ENCODE peak calls at places on chromosomes 11 and 22, in seven cellular contexts. M is lower lobe of right lung; Z is AG04450; S is endodermal cell; I is CD8-positive, alpha-beta T cell; H is neural progenitor cell; Y is breast epithelium. U is an unnamed sample.

GRCh38 chr11:15493066-15493465 is 378.3 kb downstream of the INSC start:
- DNase-seq in M (no peak), Z (no peak), S (no peak), I (no peak), H (no peak), Y (no peak), U (no peak)

GRCh38 chr11:90947930-90948329 is 725.1 kb upstream of the CHORDC1 start:
- DNase-seq in M (no peak), Z (no peak), S (no peak), I (no peak), H (no peak), Y (no peak), U (no peak)

GRCh38 chr11:102940714-102941588 is 14.6 kb downstream of the MMP13 start:
- DNase-seq in M (no peak), Z (peak; percentile 29), S (peak; percentile 77), I (no peak), H (peak; percentile 88), Y (no peak), U (peak; percentile 22)

GRCh38 chr22:40509401-40510134 is 127.0 kb downstream of the MRTFA start:
- DNase-seq in M (no peak), Z (peak; percentile 79), S (no peak), I (no peak), H (no peak), Y (no peak), U (peak; percentile 80)

GRCh38 chr11:120028181-120028935 is 109.6 kb downstream of the TRIM29 start:
- DNase-seq in M (no peak), Z (no peak), S (peak; percentile 31), I (no peak), H (no peak), Y (no peak), U (no peak)

GRCh38 chr22:29151316-29151715 is 54.4 kb upstream of the EMID1 start:
- DNase-seq in M (no peak), Z (no peak), S (peak; percentile 11), I (no peak), H (no peak), Y (no peak), U (no peak)

GRCh38 chr11:74611369-74611861 is 19.0 kb downstream of the POLD3 start:
- DNase-seq in M (no peak), Z (peak; percentile 54), S (no peak), I (no peak), H (peak; percentile 15), Y (no peak), U (peak; percentile 86)

GRCh38 chr22:32828150-32828549 is 26.6 kb downstream of the TIMP3 start:
- DNase-seq in M (no peak), Z (no peak), S (no peak), I (no peak), H (no peak), Y (peak; percentile 15), U (no peak)

GRCh38 chr22:29719894-29720645 is at the start of gene CABP7:
- DNase-seq in M (no peak), Z (no peak), S (no peak), I (no peak), H (peak; percentile 70), Y (no peak), U (no peak)

GRCh38 chr11:86179646-86180064 is 64.9 kb upstream of the EED start:
- DNase-seq in M (no peak), Z (no peak), S (no peak), I (no peak), H (no peak), Y (no peak), U (no peak)

GRCh38 chr11:86176165-86176884 is 68.2 kb upstream of the EED start:
- DNase-seq in M (no peak), Z (no peak), S (no peak), I (no peak), H (no peak), Y (no peak), U (no peak)

GRCh38 chr11:86174101-86175046 is 70.2 kb upstream of the EED start:
- DNase-seq in M (no peak), Z (peak; percentile 92), S (peak; percentile 31), I (no peak), H (no peak), Y (peak; percentile 54), U (peak; percentile 94)

GRCh38 chr11:86175585-86175984 is 69.0 kb upstream of the EED start:
- DNase-seq in M (no peak), Z (no peak), S (no peak), I (no peak), H (no peak), Y (no peak), U (no peak)

DNA sequence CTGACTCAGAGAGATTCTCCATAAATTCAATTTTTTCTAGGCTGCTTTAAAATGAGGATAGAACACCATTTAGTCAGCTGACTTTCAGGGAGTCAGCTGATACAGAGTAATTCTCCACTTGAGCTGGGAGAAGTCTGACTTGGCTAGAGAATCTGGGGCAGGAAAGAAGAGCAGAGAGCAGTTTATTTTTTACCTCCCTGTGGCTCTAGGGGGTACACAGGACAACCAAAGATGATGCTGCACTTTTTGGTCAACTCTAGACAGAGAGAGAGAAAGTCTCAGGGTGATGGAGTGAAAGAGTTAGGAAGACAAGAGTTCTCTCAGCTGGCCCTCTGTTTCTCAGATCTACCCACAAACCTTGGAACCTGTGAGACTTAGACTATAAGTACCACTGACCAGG is 67.2 kb upstream of the EED start:
- DNase-seq in M (no peak), Z (no peak), S (no peak), I (no peak), H (no peak), Y (no peak), U (no peak)
- H3K4me3 ChIP-seq in M (no peak overlapping the region), Z (no peak overlapping the region), S (no peak overlapping the region), I (no peak overlapping the region), H (no peak overlapping the region), Y (no peak overlapping the region), U (no peak overlapping the region)

DNA sequence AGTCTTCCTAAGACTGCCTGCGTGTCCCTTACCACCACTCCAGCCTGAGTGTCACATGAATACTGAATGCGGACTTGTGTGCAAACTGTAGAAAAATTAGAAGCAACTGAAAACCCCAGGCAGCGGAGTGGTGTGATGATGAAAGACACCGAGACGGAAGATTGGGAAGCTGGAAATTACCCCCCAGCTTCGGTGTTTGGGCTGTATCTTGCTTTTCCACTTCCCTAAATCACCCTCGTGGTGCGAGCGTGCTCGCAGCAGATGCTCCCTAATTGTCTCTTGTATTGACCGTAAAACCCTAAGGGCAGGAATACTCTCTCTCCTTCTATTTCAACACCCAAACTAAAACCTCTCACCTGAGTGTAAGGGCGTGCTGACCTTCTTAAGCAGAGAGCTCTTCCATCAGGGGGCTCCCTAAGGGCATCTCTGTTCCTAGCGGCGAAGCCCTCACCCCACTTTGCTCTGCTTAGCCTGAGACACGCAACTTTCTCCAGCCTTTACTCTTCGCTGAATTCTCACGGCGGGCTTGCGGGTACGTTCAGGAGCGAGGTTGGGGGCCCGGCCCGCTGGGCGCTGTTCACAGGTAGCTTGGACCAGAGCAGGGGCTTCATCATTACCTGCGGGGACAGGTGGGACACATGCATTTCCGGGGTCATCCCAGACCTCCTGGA is 62.4 kb downstream of the CRYBB2 start:
- DNase-seq in M (no peak), Z (no peak), S (peak; percentile 68), I (no peak), H (peak; percentile 47), Y (no peak), U (no peak)
- H3K27me3 ChIP-seq in M (peaks cover 40% of the 10 kb centered on the region), Z (peaks cover 25% of the 10 kb centered on the region), S (peaks cover 66% of the 10 kb centered on the region), I (peaks cover 6% of the 10 kb centered on the region), H (peaks cover 66% of the 10 kb centered on the region), Y (peaks cover 44% of the 10 kb centered on the region), U (peaks cover 13% of the 10 kb centered on the region)

DNA sequence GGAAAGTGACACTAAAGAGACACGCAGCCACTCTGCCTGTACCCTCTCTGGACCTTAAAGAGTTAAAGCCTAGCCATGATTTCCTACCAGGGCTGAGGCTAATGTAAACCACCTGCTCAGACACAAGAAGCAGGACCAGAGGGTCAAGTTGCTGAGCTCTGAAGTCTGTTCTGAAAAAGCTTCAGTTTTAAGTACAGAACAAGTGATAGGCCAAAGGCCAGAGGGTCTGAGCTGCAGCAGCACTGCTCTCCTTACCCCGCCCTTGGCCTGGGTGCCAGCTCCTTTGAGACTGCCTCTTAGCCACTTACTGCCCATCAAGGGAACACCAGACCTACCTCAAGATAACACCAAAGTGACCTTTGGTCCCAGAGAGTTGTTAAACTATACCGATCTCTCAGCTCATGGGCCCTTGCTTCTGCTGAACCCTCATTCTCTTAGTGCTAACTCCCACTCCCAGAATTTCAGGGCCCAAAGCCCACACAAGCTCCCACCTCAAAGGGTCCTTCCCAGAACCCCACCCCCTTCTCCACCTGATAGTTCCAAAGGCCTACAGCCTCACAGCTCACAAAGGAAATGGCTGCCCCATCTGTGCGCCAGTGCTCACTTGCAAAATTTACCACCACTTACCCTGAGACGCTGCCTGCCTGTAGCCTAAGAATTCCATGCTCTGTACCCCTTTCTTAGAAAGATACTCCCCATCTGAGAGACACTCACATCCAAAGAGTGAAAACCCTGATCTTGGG is 40.6 kb downstream of the IL18BP start:
- DNase-seq in M (peak; percentile 80), Z (peak; percentile 7), S (no peak), I (no peak), H (no peak), Y (no peak), U (no peak)
- H3K4me3 ChIP-seq in M (peak overlapping the region; percentile 57), Z (peak overlapping the region; percentile 88), S (peak overlapping the region; percentile 88), I (peak overlapping the region; percentile 82), H (peak overlapping the region; percentile 54), Y (peak overlapping the region; percentile 56), U (peak overlapping the region; percentile 75)

GRCh38 chr11:9187616-9188015 is 77.5 kb downstream of the DENND5A start:
- DNase-seq in M (no peak), Z (no peak), S (no peak), I (no peak), H (peak; percentile 31), Y (no peak), U (no peak)
- H3K27me3 ChIP-seq in M (no peaks in the 10 kb centered on the region), Z (no peaks in the 10 kb centered on the region), S (no peaks in the 10 kb centered on the region), I (no peaks in the 10 kb centered on the region), H (no peaks in the 10 kb centered on the region), Y (no peaks in the 10 kb centered on the region), U (no peaks in the 10 kb centered on the region)

DNA sequence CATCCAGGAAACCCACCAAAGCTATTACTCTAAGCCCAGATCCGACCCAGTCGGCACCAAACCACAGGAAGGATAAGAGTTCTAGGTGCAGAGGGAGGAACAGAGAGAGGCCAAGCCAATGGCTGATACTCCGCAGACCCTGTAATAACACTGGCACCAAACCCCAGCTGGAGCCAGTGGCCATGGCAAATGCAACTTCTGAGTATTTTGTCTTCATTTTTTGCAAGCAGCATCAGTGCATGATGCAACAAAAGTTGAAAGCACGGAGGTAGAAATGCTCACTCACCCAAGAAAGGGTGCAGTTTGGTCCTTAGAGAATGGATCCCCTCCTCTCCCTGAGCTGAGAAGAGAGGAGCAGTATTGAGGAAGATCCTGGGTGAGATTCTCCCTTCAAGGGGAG is 2.8 kb downstream of the TMEM121B start:
- DNase-seq in M (no peak), Z (no peak), S (no peak), I (no peak), H (no peak), Y (no peak), U (no peak)
- H3K4me3 ChIP-seq in M (no peak overlapping the region), Z (no peak overlapping the region), S (peak overlapping the region; percentile 50), I (peak overlapping the region; percentile 0), H (no peak overlapping the region), Y (no peak overlapping the region), U (no peak overlapping the region)